ENCODE peak calls at places on chromosome 22, in eight cellular contexts. E, N, P, T, G, H, B and K are unnamed samples.
A peak's percentile ranks its signal among the peaks of the same experiment; 100 is the strongest.

GRCh38 chr22:26702906-26703830 is 45.8 kb downstream of the MIAT start:
- DNase-seq in G (no peak), B (no peak), T (no peak), H (no peak), E (no peak), P (no peak), N (no peak), K (no peak)

GRCh38 chr22:18062421-18062820 is 15.4 kb upstream of the PEX26 start:
- DNase-seq in N (no peak), G (no peak), E (no peak), T (no peak), B (no peak), H (no peak), P (no peak), K (no peak)

GRCh38 chr22:37176464-37177061 is 11.5 kb downstream of the C1QTNF6 start:
- DNase-seq in B (no peak), H (no peak), G (peak; percentile 52), T (peak; percentile 49), E (peak; percentile 88), N (no peak), P (peak; percentile 62), K (no peak)

GRCh38 chr22:27801616-27802388 is at the start of gene MN1:
- DNase-seq in N (peak; percentile 65), E (no peak), B (no peak), H (peak; percentile 87), P (peak; percentile 48), T (no peak), G (peak; percentile 25), K (no peak)

GRCh38 chr22:31818481-31819392 is 64.9 kb downstream of the DEPDC5 start:
- DNase-seq in H (no peak), P (no peak), T (no peak), E (no peak), N (no peak), B (no peak), G (no peak), K (no peak)

GRCh38 chr22:26679003-26679629 is 21.7 kb downstream of the MIAT start:
- DNase-seq in N (peak; percentile 74), G (peak; percentile 80), T (peak; percentile 51), E (peak; percentile 81), H (peak; percentile 94), P (peak; percentile 78), B (peak; percentile 73), K (no peak)

GRCh38 chr22:31637375-31637937 is 24.6 kb downstream of the PISD start:
- DNase-seq in N (no peak), B (no peak), H (no peak), E (no peak), P (no peak), T (no peak), G (no peak), K (no peak)

GRCh38 chr22:48837341-48837935 is 990.2 kb downstream of the BRD1 start:
- DNase-seq in T (no peak), N (peak; percentile 6), B (no peak), E (no peak), H (no peak), G (no peak), P (no peak), K (no peak)

GRCh38 chr22:41181349-41182241 is 23.5 kb upstream of the L3MBTL2 start:
- DNase-seq in N (no peak), G (peak; percentile 37), H (no peak), P (no peak), B (no peak), E (no peak), T (no peak), K (no peak)

GRCh38 chr22:36566720-36567119 is 37.8 kb upstream of the EIF3D start:
- DNase-seq in T (no peak), N (no peak), E (no peak), B (no peak), G (no peak), P (no peak), H (no peak), K (no peak)

GRCh38 chr22:37681556-37682049 is 4.5 kb upstream of the NOL12 start:
- DNase-seq in B (peak; percentile 67), P (peak; percentile 83), N (no peak), T (no peak), G (peak; percentile 87), H (peak; percentile 88), E (peak; percentile 90), K (no peak)

GRCh38 chr22:18987765-18988164 is 51.7 kb upstream of the PRODH start:
- DNase-seq in T (no peak), N (peak; percentile 24), H (peak; percentile 78), G (no peak), P (no peak), B (peak; percentile 92), E (no peak), K (no peak)

GRCh38 chr22:45548991-45549736 is 46.5 kb downstream of the FBLN1 start:
- DNase-seq in G (peak; percentile 54), E (peak; percentile 94), N (peak; percentile 90), H (no peak), P (peak; percentile 46), T (no peak), B (peak; percentile 37), K (peak; percentile 96)
- TF ChIP-seq EP300 in G (no peak), E (no peak), N (no peak), H (no peak), P (peak; percentile 47), T (no peak), B (peak; percentile 25), K (no peak)

GRCh38 chr22:25111579-25112517 is 87.8 kb upstream of the CRYBB3 start:
- DNase-seq in B (no peak), H (no peak), E (no peak), T (no peak), N (no peak), P (peak; percentile 87), G (peak; percentile 71), K (no peak)

GRCh38 chr22:25110846-25111578 is 88.6 kb upstream of the CRYBB3 start:
- DNase-seq in H (peak; percentile 81), P (peak; percentile 76), N (peak; percentile 50), E (peak; percentile 77), T (no peak), B (peak; percentile 33), G (peak; percentile 68), K (no peak)

GRCh38 chr22:25112538-25113253 is 87.0 kb upstream of the CRYBB3 start:
- DNase-seq in B (no peak), N (no peak), T (no peak), G (no peak), P (no peak), H (no peak), E (no peak), K (no peak)

GRCh38 chr22:25114369-25115362 is 85.0 kb upstream of the CRYBB3 start:
- DNase-seq in H (no peak), G (no peak), E (no peak), T (no peak), N (no peak), B (no peak), P (no peak), K (no peak)

DNA sequence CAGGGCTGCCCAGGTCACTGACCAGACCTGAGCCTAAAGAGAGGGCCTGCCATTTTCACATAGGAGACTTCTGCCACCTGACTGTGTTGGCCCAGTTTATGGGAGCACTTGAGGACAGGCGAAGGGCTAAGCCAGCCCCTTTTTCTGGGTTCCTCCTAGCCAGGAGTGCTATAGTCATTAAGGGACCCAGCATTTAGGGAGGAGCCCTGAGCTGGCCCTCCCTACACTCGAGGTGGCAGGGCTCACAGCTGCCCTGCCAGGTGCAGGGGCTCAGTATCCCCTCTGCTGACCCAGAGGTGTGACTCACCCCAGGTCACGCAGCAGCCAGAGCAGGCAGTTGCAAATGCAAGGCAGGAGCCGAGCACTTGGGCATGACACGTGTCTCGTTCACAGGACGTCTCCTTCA is 86.3 kb upstream of the CRYBB3 start:
- DNase-seq in N (no peak), H (no peak), E (no peak), B (no peak), G (peak; percentile 39), P (peak; percentile 41), T (no peak), K (no peak)
- TF ChIP-seq EP300 in N (no peak), H (no peak), E (no peak), B (no peak), G (no peak), P (no peak), T (no peak), K (no peak)

GRCh38 chr22:38740754-38741153 is 15.0 kb downstream of the SUN2 start:
- DNase-seq in P (no peak), N (no peak), B (no peak), H (no peak), E (no peak), G (no peak), T (no peak), K (no peak)
- TF ChIP-seq EP300 in P (no peak), N (no peak), B (no peak), H (no peak), E (no peak), G (no peak), T (no peak), K (no peak)

DNA sequence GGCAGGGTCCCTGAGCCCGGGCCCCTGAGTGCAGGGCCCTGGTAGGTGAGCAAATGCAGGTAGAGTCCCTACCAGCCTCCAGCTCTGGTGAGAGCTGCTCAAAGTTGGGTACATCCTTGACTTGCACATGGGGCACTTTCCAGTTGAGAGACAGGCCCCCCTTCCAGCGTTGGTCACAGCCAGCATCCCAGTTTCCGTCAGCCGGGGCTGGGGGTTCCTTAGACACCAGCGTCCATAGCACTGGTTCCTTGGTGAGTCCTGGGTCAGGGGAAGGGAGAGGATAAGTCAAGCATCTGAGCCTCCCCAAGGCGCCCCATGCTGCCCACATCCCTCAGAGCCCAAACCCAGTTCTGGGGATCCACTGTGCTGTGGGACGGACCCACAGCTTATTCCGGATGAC is 5.6 kb downstream of the PNPLA5 start:
- DNase-seq in G (no peak), E (peak; percentile 35), H (no peak), P (no peak), B (no peak), T (no peak), N (no peak), K (no peak)
- TF ChIP-seq EP300 in G (no peak), E (no peak), H (no peak), P (no peak), B (no peak), T (no peak), N (no peak), K (no peak)

GRCh38 chr22:43544282-43544673 is 132.5 kb downstream of the MPPED1 start:
- DNase-seq in G (no peak), B (no peak), E (no peak), P (no peak), T (no peak), N (no peak), H (no peak), K (no peak)
- TF ChIP-seq EP300 in G (no peak), B (no peak), E (no peak), P (no peak), T (no peak), N (no peak), H (no peak), K (no peak)

DNA sequence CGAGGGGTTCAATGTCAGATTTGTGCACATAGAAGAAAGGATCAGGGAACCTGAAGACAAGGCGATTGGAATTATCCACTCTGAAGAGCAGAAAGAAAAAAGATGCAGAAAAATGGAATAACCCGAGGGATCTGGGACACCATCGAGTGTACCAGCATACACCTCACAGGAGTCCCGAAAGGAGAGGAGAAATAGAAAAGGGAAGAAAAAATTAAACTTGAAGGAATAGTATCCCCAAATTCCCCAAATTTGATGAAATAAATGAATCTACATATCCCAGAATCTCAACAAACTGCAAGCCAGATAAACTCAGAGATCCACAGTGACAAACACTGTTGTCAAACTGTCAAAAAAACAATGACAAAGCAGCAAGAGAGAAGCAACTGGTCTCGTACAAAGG is 21.4 kb downstream of the IL17REL start:
- DNase-seq in P (no peak), N (no peak), H (no peak), G (no peak), E (no peak), B (no peak), T (no peak), K (no peak)
- TF ChIP-seq EP300 in P (no peak), N (no peak), H (no peak), G (no peak), E (no peak), B (no peak), T (no peak), K (no peak)